ENCODE peak calls at places on chromosomes 7 and 10, in five cellular contexts. One of them, this sample, is unnamed.

GRCh38 chr7:82235710-82236109 is 207.9 kb downstream of the CACNA2D1 start:
- DNase-seq in cardiac fibroblast: peak
- DNase-seq in GM13976: no peak
- DNase-seq in mucosa of descending colon: no peak
- DNase-seq in epithelial cell of esophagus: peak
- DNase-seq in this sample: no peak

GRCh38 chr10:86265877-86266259 is 100.7 kb downstream of the GRID1 start:
- DNase-seq in cardiac fibroblast: no peak
- DNase-seq in GM13976: no peak
- DNase-seq in mucosa of descending colon: no peak
- DNase-seq in epithelial cell of esophagus: no peak
- DNase-seq in this sample: no peak

GRCh38 chr10:20614911-20615310 is 282.2 kb downstream of the NEBL start:
- DNase-seq in cardiac fibroblast: no peak
- DNase-seq in GM13976: no peak
- DNase-seq in mucosa of descending colon: no peak
- DNase-seq in epithelial cell of esophagus: no peak
- DNase-seq in this sample: no peak

GRCh38 chr7:94883676-94884075 is 23.7 kb upstream of the PPP1R9A start:
- DNase-seq in cardiac fibroblast: no peak
- DNase-seq in GM13976: no peak
- DNase-seq in mucosa of descending colon: no peak
- DNase-seq in epithelial cell of esophagus: no peak
- DNase-seq in this sample: no peak

GRCh38 chr7:33757050-33757449 is 148.3 kb upstream of the BMPER start:
- DNase-seq in cardiac fibroblast: no peak
- DNase-seq in GM13976: no peak
- DNase-seq in mucosa of descending colon: no peak
- DNase-seq in epithelial cell of esophagus: peak
- DNase-seq in this sample: no peak

GRCh38 chr10:54318470-54318869 is 482.6 kb downstream of the PCDH15 start:
- DNase-seq in cardiac fibroblast: no peak
- DNase-seq in GM13976: no peak
- DNase-seq in mucosa of descending colon: no peak
- DNase-seq in epithelial cell of esophagus: no peak
- DNase-seq in this sample: no peak

GRCh38 chr10:124417846-124418725 is 637 bp downstream of the OAT start:
- DNase-seq in cardiac fibroblast: peak
- DNase-seq in GM13976: peak
- DNase-seq in mucosa of descending colon: peak
- DNase-seq in epithelial cell of esophagus: peak
- DNase-seq in this sample: peak

GRCh38 chr7:111049971-111050680 is 40.8 kb upstream of the LRRN3 start:
- DNase-seq in cardiac fibroblast: no peak
- DNase-seq in GM13976: no peak
- DNase-seq in mucosa of descending colon: no peak
- DNase-seq in epithelial cell of esophagus: no peak
- DNase-seq in this sample: no peak

GRCh38 chr7:82729172-82730030 is 285.8 kb upstream of the CACNA2D1 start:
- DNase-seq in cardiac fibroblast: peak
- DNase-seq in GM13976: peak
- DNase-seq in mucosa of descending colon: no peak
- DNase-seq in epithelial cell of esophagus: peak
- DNase-seq in this sample: peak

GRCh38 chr10:79055892-79056291 is 12.9 kb upstream of the ZMIZ1 start:
- DNase-seq in cardiac fibroblast: no peak
- DNase-seq in GM13976: no peak
- DNase-seq in mucosa of descending colon: peak
- DNase-seq in epithelial cell of esophagus: no peak
- DNase-seq in this sample: no peak

GRCh38 chr7:81053623-81054022 is 134.8 kb upstream of the SEMA3C start:
- DNase-seq in cardiac fibroblast: no peak
- DNase-seq in GM13976: no peak
- DNase-seq in mucosa of descending colon: no peak
- DNase-seq in epithelial cell of esophagus: peak
- DNase-seq in this sample: no peak

GRCh38 chr10:106242301-106242700 is 922.2 kb downstream of the SORCS1 start:
- DNase-seq in cardiac fibroblast: peak
- DNase-seq in GM13976: no peak
- DNase-seq in mucosa of descending colon: no peak
- DNase-seq in epithelial cell of esophagus: no peak
- DNase-seq in this sample: no peak

GRCh38 chr10:89869757-89870156 is 168.4 kb downstream of the KIF20B start:
- DNase-seq in cardiac fibroblast: no peak
- DNase-seq in GM13976: no peak
- DNase-seq in mucosa of descending colon: no peak
- DNase-seq in epithelial cell of esophagus: no peak
- DNase-seq in this sample: no peak

GRCh38 chr7:150973571-150974451 is 4.3 kb downstream of the KCNH2 start:
- DNase-seq in cardiac fibroblast: no peak
- DNase-seq in GM13976: no peak
- DNase-seq in mucosa of descending colon: peak
- DNase-seq in epithelial cell of esophagus: peak
- DNase-seq in this sample: no peak

GRCh38 chr10:586716-587115 is 102.8 kb downstream of the DIP2C start:
- DNase-seq in cardiac fibroblast: no peak
- DNase-seq in GM13976: no peak
- DNase-seq in mucosa of descending colon: no peak
- DNase-seq in epithelial cell of esophagus: no peak
- DNase-seq in this sample: no peak

GRCh38 chr10:119734396-119735332 is 8.8 kb downstream of the INPP5F start:
- DNase-seq in cardiac fibroblast: peak
- DNase-seq in GM13976: no peak
- DNase-seq in mucosa of descending colon: no peak
- DNase-seq in epithelial cell of esophagus: peak
- DNase-seq in this sample: no peak

GRCh38 chr10:101137271-101137670 is 6.2 kb downstream of the TLX1 start:
- DNase-seq in cardiac fibroblast: no peak
- DNase-seq in GM13976: no peak
- DNase-seq in mucosa of descending colon: no peak
- DNase-seq in epithelial cell of esophagus: no peak
- DNase-seq in this sample: no peak

GRCh38 chr7:85840532-85840931 is 653.7 kb upstream of the SEMA3D start:
- DNase-seq in cardiac fibroblast: peak
- DNase-seq in GM13976: no peak
- DNase-seq in mucosa of descending colon: no peak
- DNase-seq in epithelial cell of esophagus: no peak
- DNase-seq in this sample: no peak

GRCh38 chr7:106895246-106895864 is 30.3 kb downstream of the PIK3CG start:
- DNase-seq in cardiac fibroblast: no peak
- DNase-seq in GM13976: peak
- DNase-seq in mucosa of descending colon: peak
- DNase-seq in epithelial cell of esophagus: no peak
- DNase-seq in this sample: peak

GRCh38 chr10:51523440-51523839 is 176.0 kb downstream of the CSTF2T start:
- DNase-seq in cardiac fibroblast: no peak
- DNase-seq in GM13976: no peak
- DNase-seq in mucosa of descending colon: no peak
- DNase-seq in epithelial cell of esophagus: no peak
- DNase-seq in this sample: no peak

GRCh38 chr10:100993986-100994708 is 5.5 kb upstream of the LZTS2 start:
- DNase-seq in cardiac fibroblast: peak
- DNase-seq in GM13976: no peak
- DNase-seq in mucosa of descending colon: no peak
- DNase-seq in epithelial cell of esophagus: peak
- DNase-seq in this sample: no peak

GRCh38 chr7:106050743-106051110 is 61.4 kb downstream of the SYPL1 start:
- DNase-seq in cardiac fibroblast: peak
- DNase-seq in GM13976: no peak
- DNase-seq in mucosa of descending colon: no peak
- DNase-seq in epithelial cell of esophagus: peak
- DNase-seq in this sample: no peak

GRCh38 chr10:58322072-58322834 is 12.6 kb upstream of the UBE2D1 start:
- DNase-seq in cardiac fibroblast: peak
- DNase-seq in GM13976: no peak
- DNase-seq in mucosa of descending colon: no peak
- DNase-seq in epithelial cell of esophagus: peak
- DNase-seq in this sample: no peak

GRCh38 chr7:132782777-132783633 is 206.7 kb upstream of the PLXNA4 start:
- DNase-seq in cardiac fibroblast: peak
- DNase-seq in GM13976: no peak
- DNase-seq in mucosa of descending colon: no peak
- DNase-seq in epithelial cell of esophagus: no peak
- DNase-seq in this sample: no peak

GRCh38 chr10:33355267-33355666 is 20.8 kb upstream of the NRP1 start:
- DNase-seq in cardiac fibroblast: no peak
- DNase-seq in GM13976: no peak
- DNase-seq in mucosa of descending colon: no peak
- DNase-seq in epithelial cell of esophagus: no peak
- DNase-seq in this sample: no peak

GRCh38 chr10:78817361-78817760 is 251.4 kb upstream of the ZMIZ1 start:
- DNase-seq in cardiac fibroblast: peak
- DNase-seq in GM13976: no peak
- DNase-seq in mucosa of descending colon: no peak
- DNase-seq in epithelial cell of esophagus: no peak
- DNase-seq in this sample: no peak

GRCh38 chr7:516606-517456 is 2.8 kb downstream of the PDGFA start:
- DNase-seq in cardiac fibroblast: peak
- DNase-seq in GM13976: no peak
- DNase-seq in mucosa of descending colon: peak
- DNase-seq in epithelial cell of esophagus: peak
- DNase-seq in this sample: no peak

DNA sequence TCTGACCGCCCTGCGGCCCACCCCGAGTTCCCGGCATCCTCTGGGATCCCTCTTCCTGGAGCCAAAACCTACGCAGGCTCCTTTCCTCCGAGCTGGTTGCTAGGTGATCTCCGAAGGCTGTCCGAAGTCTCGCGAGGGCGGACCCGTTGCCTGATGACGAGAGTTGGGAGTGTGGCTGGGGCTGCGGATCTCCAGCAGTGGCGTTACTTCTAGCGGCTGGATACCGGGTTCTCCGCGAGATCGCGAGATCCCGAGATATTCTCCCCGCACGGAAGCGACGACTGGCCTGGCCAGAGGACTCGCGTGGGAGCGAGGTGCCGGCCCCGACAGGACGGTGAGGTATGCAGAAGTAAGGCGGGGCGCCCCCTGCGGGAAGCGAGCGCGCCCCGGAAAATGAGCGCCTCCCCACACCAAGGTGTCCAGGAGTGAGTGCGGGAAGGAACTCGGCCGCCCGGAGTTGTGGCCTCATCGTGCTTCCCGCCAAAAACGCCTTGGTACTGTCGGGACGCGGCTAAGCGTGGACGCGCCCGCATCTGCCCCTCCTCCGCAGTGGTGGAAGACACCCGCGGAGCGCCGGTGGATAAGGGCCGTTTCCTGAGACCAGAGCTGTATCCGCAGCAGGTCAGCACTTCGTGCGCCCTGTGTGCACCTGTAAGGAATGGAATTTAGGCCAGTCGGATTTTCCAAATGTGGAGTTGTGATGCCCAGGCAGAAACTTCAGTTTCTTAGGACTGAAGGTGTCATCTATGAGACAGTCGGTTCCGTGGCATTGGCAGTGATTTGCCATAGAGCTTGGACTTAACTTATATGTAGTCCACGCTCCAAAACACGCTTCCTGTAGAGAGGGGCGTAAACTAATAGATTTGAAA is at the start of gene AGBL3:
- DNase-seq in cardiac fibroblast: peak
- DNase-seq in GM13976: peak
- DNase-seq in mucosa of descending colon: peak
- DNase-seq in epithelial cell of esophagus: peak
- DNase-seq in this sample: peak
- TF ChIP-seq CTCF in cardiac fibroblast: peak
- TF ChIP-seq CTCF in GM13976: peak
- TF ChIP-seq CTCF in mucosa of descending colon: peak
- TF ChIP-seq CTCF in epithelial cell of esophagus: peak
- TF ChIP-seq CTCF in this sample: peak

GRCh38 chr10:48606530-48607355 is 1.9 kb upstream of the ARHGAP22 start:
- DNase-seq in cardiac fibroblast: peak
- DNase-seq in GM13976: no peak
- DNase-seq in mucosa of descending colon: no peak
- DNase-seq in epithelial cell of esophagus: peak
- DNase-seq in this sample: no peak

GRCh38 chr10:48609441-48609840 is 4.6 kb upstream of the ARHGAP22 start:
- DNase-seq in cardiac fibroblast: no peak
- DNase-seq in GM13976: no peak
- DNase-seq in mucosa of descending colon: no peak
- DNase-seq in epithelial cell of esophagus: no peak
- DNase-seq in this sample: no peak

GRCh38 chr10:48607356-48608278 is 2.7 kb upstream of the ARHGAP22 start:
- DNase-seq in cardiac fibroblast: no peak
- DNase-seq in GM13976: no peak
- DNase-seq in mucosa of descending colon: no peak
- DNase-seq in epithelial cell of esophagus: no peak
- DNase-seq in this sample: no peak

GRCh38 chr10:48608926-48609325 is 4.1 kb upstream of the ARHGAP22 start:
- DNase-seq in cardiac fibroblast: peak
- DNase-seq in GM13976: no peak
- DNase-seq in mucosa of descending colon: no peak
- DNase-seq in epithelial cell of esophagus: no peak
- DNase-seq in this sample: no peak

DNA sequence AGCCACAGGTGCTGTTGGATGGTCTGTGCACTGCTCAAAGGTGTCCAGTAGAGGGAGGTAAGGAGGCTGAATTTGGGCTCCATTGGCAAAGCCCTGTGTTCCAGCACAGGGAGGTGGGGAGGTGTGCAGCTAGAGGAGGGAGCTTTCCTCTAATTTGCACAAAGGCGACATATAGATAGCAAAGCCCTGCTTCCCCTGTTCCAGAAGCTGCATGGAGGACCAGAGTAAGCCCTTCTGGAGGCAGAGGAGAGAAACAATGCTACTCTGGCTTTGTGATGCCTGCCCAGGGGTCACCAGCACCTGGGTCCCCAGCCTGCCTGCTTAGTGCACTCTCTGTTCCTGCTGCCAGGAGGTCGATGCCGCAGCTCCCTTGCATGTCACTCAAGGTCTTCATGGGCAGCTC is 3.4 kb upstream of the ARHGAP22 start:
- DNase-seq in cardiac fibroblast: peak
- DNase-seq in GM13976: peak
- DNase-seq in mucosa of descending colon: no peak
- DNase-seq in epithelial cell of esophagus: peak
- DNase-seq in this sample: peak
- TF ChIP-seq CTCF in cardiac fibroblast: peak
- TF ChIP-seq CTCF in GM13976: peak
- TF ChIP-seq CTCF in mucosa of descending colon: peak
- TF ChIP-seq CTCF in epithelial cell of esophagus: peak
- TF ChIP-seq CTCF in this sample: peak

GRCh38 chr7:155992107-155992506 is 179.8 kb upstream of the SHH start:
- DNase-seq in cardiac fibroblast: no peak
- DNase-seq in GM13976: no peak
- DNase-seq in mucosa of descending colon: no peak
- DNase-seq in epithelial cell of esophagus: no peak
- DNase-seq in this sample: no peak
- TF ChIP-seq CTCF in cardiac fibroblast: no peak
- TF ChIP-seq CTCF in GM13976: no peak
- TF ChIP-seq CTCF in mucosa of descending colon: no peak
- TF ChIP-seq CTCF in epithelial cell of esophagus: no peak
- TF ChIP-seq CTCF in this sample: no peak

DNA sequence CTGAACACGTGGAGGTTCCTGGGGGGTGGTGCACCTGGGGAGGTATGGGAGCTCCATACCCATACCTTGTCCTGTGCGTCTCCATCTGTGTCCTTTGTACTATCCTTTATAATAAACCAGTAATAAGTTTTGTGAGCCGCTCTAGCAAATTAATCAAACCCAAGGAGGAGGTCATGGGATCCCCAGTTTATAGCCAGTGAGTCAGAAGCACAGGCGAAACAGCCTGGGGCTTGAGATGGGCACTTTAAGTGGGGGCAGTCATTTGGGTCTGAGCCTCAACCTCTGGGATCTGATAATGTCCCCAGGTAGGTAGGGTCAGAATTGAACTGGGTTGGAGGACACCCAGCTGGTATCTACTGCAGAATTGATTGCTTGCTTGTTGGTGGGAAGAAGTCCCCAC is 16.9 kb downstream of the SNX10 start:
- DNase-seq in cardiac fibroblast: no peak
- DNase-seq in GM13976: no peak
- DNase-seq in mucosa of descending colon: no peak
- DNase-seq in epithelial cell of esophagus: no peak
- DNase-seq in this sample: no peak
- TF ChIP-seq CTCF in cardiac fibroblast: no peak
- TF ChIP-seq CTCF in GM13976: no peak
- TF ChIP-seq CTCF in mucosa of descending colon: no peak
- TF ChIP-seq CTCF in epithelial cell of esophagus: no peak
- TF ChIP-seq CTCF in this sample: no peak

This sample was measured in GM10248.